ENCODE peak calls at places on chromosomes 3 and 15, in four cellular contexts. P is RWPE1; J is nephron progenitor cell; U is activated CD8-positive, alpha-beta memory T cell treated with anti-CD3 and anti-CD28 coated beads for 48 hours. Z is an unnamed sample.

GRCh38 chr15:99592135-99592845 is 26.5 kb downstream of the MEF2A start:
- DNase-seq in P (no peak), J (no peak), U (no peak), Z (no peak)

GRCh38 chr15:42723068-42723467 is 13.9 kb downstream of the CDAN1 start:
- DNase-seq in P (no peak), J (no peak), U (no peak), Z (no peak)

GRCh38 chr15:27046891-27047290 is 75.9 kb downstream of the GABRG3 start:
- DNase-seq in P (no peak), J (no peak), U (no peak), Z (no peak)

GRCh38 chr15:82535566-82536408 is 4.5 kb downstream of the RPS17 start:
- DNase-seq in P (no peak), J (no peak), U (no peak), Z (no peak)

GRCh38 chr3:196654691-196655090 is 15.2 kb downstream of the NRROS start:
- DNase-seq in P (peak), J (no peak), U (no peak), Z (no peak)

GRCh38 chr3:53154731-53155320 is 6.2 kb upstream of the PRKCD start:
- DNase-seq in P (peak), J (no peak), U (no peak), Z (no peak)

GRCh38 chr15:51348688-51349087 is 7.2 kb downstream of the GLDN start:
- DNase-seq in P (no peak), J (no peak), U (no peak), Z (no peak)

GRCh38 chr3:141093397-141093796 is 42.2 kb downstream of the SPSB4 start:
- DNase-seq in P (peak), J (no peak), U (no peak), Z (no peak)

GRCh38 chr3:52188586-52189404 is 9.2 kb upstream of the ALAS1 start:
- DNase-seq in P (no peak), J (no peak), U (no peak), Z (no peak)